ENCODE peak calls at places on chromosomes 6 and 20, in nine cellular contexts. D is cardiac muscle cell, J is kidney, K is tibial artery, M is sigmoid colon, Q is ascending aorta, V is tibial nerve, C is IMR-90, W is lung. Z is an unnamed sample. For H3K9me3, the result is how much of the 10 kb centered on the place peaks cover.

GRCh38 chr6:35341557-35341956 is 801 bp upstream of the PPARD start:
- DNase-seq in D (no peak), J (no peak), K (no peak), C (no peak), W (no peak), V (no peak), Q (no peak), M (no peak), Z (no peak)

GRCh38 chr20:62576815-62577214 is 65.5 kb upstream of the SLCO4A1 start:
- DNase-seq in V (no peak), M (no peak), C (peak), J (no peak), Q (no peak), W (no peak), K (no peak), D (peak), Z (no peak)

GRCh38 chr20:1891263-1892121 is 3.7 kb upstream of the SIRPA start:
- DNase-seq in C (no peak), M (no peak), J (no peak), Q (no peak), K (no peak), D (no peak), W (no peak), V (no peak), Z (no peak)

GRCh38 chr20:40294747-40295146 is 394.3 kb downstream of the MAFB start:
- DNase-seq in D (no peak), Q (no peak), W (no peak), C (no peak), K (no peak), M (no peak), J (no peak), V (no peak), Z (no peak)

GRCh38 chr20:6703047-6703446 is 64.4 kb upstream of the BMP2 start:
- DNase-seq in Q (no peak), K (no peak), M (no peak), J (no peak), V (no peak), D (no peak), C (no peak), W (no peak), Z (no peak)

GRCh38 chr6:126716012-126716411 is 376.1 kb downstream of the CENPW start:
- DNase-seq in D (no peak), M (no peak), V (no peak), C (peak), J (no peak), Q (no peak), K (no peak), W (no peak), Z (no peak)

GRCh38 chr20:31974975-31975481 is 7.1 kb downstream of the XKR7 start:
- DNase-seq in C (no peak), W (no peak), V (no peak), K (no peak), D (no peak), J (no peak), M (no peak), Q (no peak), Z (no peak)

GRCh38 chr6:110511401-110511800 is 35.0 kb upstream of the SLC22A16 start:
- DNase-seq in V (no peak), K (no peak), W (no peak), C (no peak), D (no peak), Q (no peak), M (no peak), J (no peak), Z (no peak)

GRCh38 chr6:144710207-144710606 is 425.1 kb downstream of the UTRN start:
- DNase-seq in J (no peak), D (no peak), Q (no peak), C (peak), K (no peak), W (no peak), V (no peak), M (no peak), Z (no peak)

GRCh38 chr6:57305112-57305511 is 12.3 kb upstream of the PRIM2 start:
- DNase-seq in M (no peak), K (no peak), D (peak), V (no peak), J (no peak), C (no peak), W (no peak), Q (no peak), Z (no peak)

GRCh38 chr6:3850451-3851203 is 1.5 kb downstream of the FAM50B start:
- DNase-seq in C (no peak), W (no peak), K (no peak), M (no peak), V (no peak), Q (no peak), D (no peak), J (peak), Z (peak)

GRCh38 chr20:50592282-50593004 is 82.3 kb downstream of the PTPN1 start:
- DNase-seq in C (no peak), W (peak), K (no peak), D (no peak), M (peak), V (no peak), Q (no peak), J (peak), Z (no peak)

GRCh38 chr6:122651031-122651430 is 40.8 kb downstream of the PKIB start:
- DNase-seq in K (no peak), M (no peak), Q (no peak), C (no peak), V (no peak), D (no peak), J (no peak), W (no peak), Z (no peak)

GRCh38 chr20:45051497-45052060 is 49.3 kb downstream of the KCNS1 start:
- DNase-seq in M (no peak), K (no peak), J (no peak), D (no peak), V (no peak), W (no peak), C (no peak), Q (no peak), Z (no peak)

GRCh38 chr20:35901678-35902544 is 52.4 kb downstream of the SCAND1 start:
- DNase-seq in C (peak), W (no peak), D (peak), Q (no peak), K (no peak), M (no peak), J (no peak), V (no peak), Z (no peak)

GRCh38 chr6:7390218-7390878 is 740 bp downstream of the RIOK1 start:
- DNase-seq in K (no peak), C (peak), V (no peak), W (no peak), J (no peak), M (no peak), D (no peak), Q (no peak), Z (no peak)

GRCh38 chr6:13488015-13488895 is 855 bp upstream of the GFOD1 start:
- DNase-seq in M (peak), D (no peak), W (no peak), V (peak), J (peak), Q (no peak), C (peak), K (peak), Z (no peak)

GRCh38 chr6:136403166-136403980 is 113.7 kb upstream of the BCLAF1 start:
- DNase-seq in C (peak), Q (no peak), V (no peak), K (no peak), M (no peak), J (no peak), W (no peak), D (no peak), Z (no peak)

GRCh38 chr6:45791600-45792168 is 224.0 kb downstream of the CLIC5 start:
- DNase-seq in Q (no peak), C (peak), W (no peak), V (no peak), J (peak), M (no peak), D (no peak), K (no peak), Z (no peak)

GRCh38 chr6:56875961-56876360 is 78.9 kb upstream of the BEND6 start:
- DNase-seq in Q (no peak), M (no peak), C (peak), W (no peak), V (no peak), J (no peak), K (no peak), D (no peak), Z (no peak)

GRCh38 chr20:37336369-37337207 is 9.4 kb upstream of the SRC start:
- DNase-seq in C (peak), M (peak), Q (no peak), D (no peak), K (no peak), W (peak), J (peak), V (no peak), Z (no peak)

GRCh38 chr6:81985191-81985590 is 232.7 kb upstream of the TENT5A start:
- DNase-seq in Q (no peak), W (no peak), K (no peak), C (peak), J (no peak), D (no peak), V (no peak), M (no peak), Z (no peak)

GRCh38 chr20:53444386-53444785 is 149.3 kb downstream of the ZNF217 start:
- DNase-seq in C (no peak), J (no peak), D (no peak), Q (no peak), K (no peak), W (no peak), V (no peak), M (no peak), Z (no peak)

GRCh38 chr20:709421-709820 is 33.8 kb upstream of the SCRT2 start:
- DNase-seq in W (no peak), D (no peak), M (peak), K (no peak), J (no peak), V (no peak), Q (no peak), C (no peak), Z (no peak)
- H3K9me3 ChIP-seq in W (under half), D (under half), M (under half), K (under half), J (under half), V (under half), Q (under half), C (under half), Z (under half)

GRCh38 chr20:63966172-63966943 is 3.4 kb downstream of the ZNF512B start:
- DNase-seq in W (no peak), M (peak), V (no peak), C (no peak), D (no peak), Q (no peak), J (no peak), K (no peak), Z (no peak)

GRCh38 chr20:63967330-63968135 is 2.2 kb downstream of the ZNF512B start:
- DNase-seq in M (peak), D (no peak), V (no peak), K (peak), Q (no peak), C (no peak), J (no peak), W (no peak), Z (no peak)

GRCh38 chr20:63968928-63969760 is 586 bp downstream of the ZNF512B start:
- DNase-seq in J (peak), Q (no peak), V (no peak), K (peak), D (peak), C (no peak), W (no peak), M (peak), Z (peak)

GRCh38 chr20:63968136-63968927 is 1.4 kb downstream of the ZNF512B start:
- DNase-seq in J (no peak), M (peak), V (no peak), W (no peak), D (no peak), K (peak), Q (no peak), C (no peak), Z (no peak)

GRCh38 chr20:63966944-63967322 is 2.8 kb downstream of the ZNF512B start:
- DNase-seq in D (no peak), W (no peak), Q (no peak), V (no peak), M (peak), K (peak), J (no peak), C (no peak), Z (no peak)
- H3K9me3 ChIP-seq in D (under half), W (under half), Q (under half), V (under half), M (under half), K (under half), J (under half), C (under half), Z (under half)

DNA sequence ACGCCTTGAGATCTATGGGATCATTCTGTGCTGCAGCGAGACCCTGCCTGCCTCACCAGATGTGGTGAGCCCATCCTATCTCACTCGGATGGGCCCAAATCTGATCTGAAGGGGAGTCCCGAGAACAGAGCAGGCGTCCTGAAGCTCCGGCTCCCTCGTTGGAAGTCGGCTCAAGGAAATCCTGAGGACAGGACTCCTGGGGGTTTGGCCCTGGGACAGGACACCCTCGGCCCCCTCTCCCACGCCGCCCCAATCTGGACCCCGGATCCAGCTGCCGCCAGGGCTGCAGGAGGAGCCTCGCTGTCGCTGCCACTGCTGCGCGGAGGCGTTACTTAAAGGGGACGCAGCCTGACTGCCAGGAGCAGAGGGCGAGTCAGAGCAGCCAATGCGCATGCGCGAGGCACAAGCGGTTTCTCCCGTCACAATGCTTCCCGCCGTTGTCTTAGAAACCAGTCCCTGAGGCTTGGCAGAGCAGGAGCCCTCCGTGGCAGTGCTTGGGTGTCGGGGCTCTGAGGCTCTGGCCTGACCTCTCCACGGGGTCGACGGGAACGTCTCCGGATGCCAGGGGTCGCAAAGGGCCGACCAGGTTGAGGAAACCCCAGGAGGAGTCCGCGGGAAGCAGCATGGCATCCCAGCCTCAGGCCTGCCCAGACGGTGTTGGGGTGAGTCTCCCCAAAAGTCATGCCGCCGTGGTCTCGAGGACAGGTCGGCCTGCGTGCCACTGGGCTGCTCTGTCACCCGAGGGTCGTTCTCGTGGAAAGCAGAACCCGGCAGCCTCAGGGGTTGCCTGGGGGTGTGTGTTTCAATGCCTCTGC is 1567.8 kb upstream of the DEFB115 start:
- DNase-seq in M (peak), W (no peak), J (peak), K (peak), V (no peak), C (no peak), Q (no peak), D (no peak), Z (no peak)
- H3K9me3 ChIP-seq in M (under half), W (under half), J (under half), K (under half), V (under half), C (under half), Q (under half), D (under half), Z (under half)

DNA sequence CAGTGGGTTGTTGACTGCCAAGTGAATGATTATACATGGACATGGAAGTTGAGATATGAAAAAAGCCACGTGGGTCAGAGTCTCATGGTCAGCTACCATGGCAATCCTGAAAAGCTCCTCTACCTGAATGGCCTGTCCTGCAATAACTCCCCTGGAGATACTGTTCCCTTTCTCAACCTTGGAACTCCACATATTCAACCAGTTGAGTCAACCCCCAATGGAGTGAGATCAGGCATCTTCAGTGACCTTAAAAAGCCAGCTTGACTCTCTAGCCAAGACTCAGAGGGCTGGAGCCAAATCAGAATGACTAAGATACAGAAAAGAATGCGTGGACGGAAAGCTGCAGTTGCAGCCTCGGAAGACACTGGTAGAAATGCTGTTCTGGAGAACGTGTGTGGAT is 341.3 kb downstream of the FOXA2 start:
- DNase-seq in Q (no peak), K (no peak), W (no peak), V (no peak), D (no peak), M (no peak), C (no peak), J (no peak), Z (no peak)
- H3K9me3 ChIP-seq in Q (under half), K (under half), W (under half), V (under half), D (under half), M (under half), C (under half), J (under half), Z (under half)

DNA sequence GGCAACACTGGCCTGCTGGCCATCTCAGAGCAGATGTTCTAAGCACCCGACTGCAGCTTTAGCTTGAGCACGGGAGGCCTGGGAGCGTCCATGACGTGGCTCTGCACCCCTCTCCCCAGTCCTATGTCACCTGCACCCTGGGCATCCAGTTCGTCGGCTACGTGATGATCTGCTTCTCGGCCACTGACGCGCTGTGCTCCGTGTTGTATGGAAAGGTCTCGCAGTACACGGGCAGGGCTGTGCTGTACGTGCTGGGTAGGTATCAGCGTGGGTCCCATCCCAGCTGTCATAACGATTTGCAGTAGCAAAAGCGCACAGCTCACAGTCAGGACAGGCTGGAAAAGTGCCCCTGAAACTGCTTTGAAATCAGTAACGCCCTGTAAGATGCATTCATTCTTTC is 14.7 kb downstream of the UNC93A start:
- DNase-seq in D (no peak), Q (no peak), J (no peak), W (no peak), V (no peak), K (no peak), C (no peak), M (no peak), Z (no peak)
- H3K9me3 ChIP-seq in D (under half), Q (under half), J (under half), W (under half), V (under half), K (under half), C (under half), M (under half), Z (under half)

GRCh38 chr20:59736366-59736765 is 132.0 kb downstream of the PHACTR3 start:
- DNase-seq in C (no peak), J (no peak), W (no peak), Q (no peak), D (no peak), M (no peak), K (no peak), V (no peak), Z (no peak)

GRCh38 chr20:59731371-59731770 is 127.0 kb downstream of the PHACTR3 start:
- DNase-seq in D (no peak), W (no peak), K (no peak), C (no peak), J (no peak), M (no peak), Q (no peak), V (no peak), Z (no peak)

GRCh38 chr20:59735486-59735885 is 131.1 kb downstream of the PHACTR3 start:
- DNase-seq in K (no peak), W (no peak), M (no peak), D (no peak), C (no peak), J (no peak), Q (no peak), V (no peak), Z (no peak)

GRCh38 chr20:59735917-59736316 is 131.6 kb downstream of the PHACTR3 start:
- DNase-seq in Q (no peak), V (no peak), W (no peak), D (no peak), C (no peak), K (no peak), J (no peak), M (no peak), Z (no peak)

GRCh38 chr20:59733326-59733725 is 129.0 kb downstream of the PHACTR3 start:
- DNase-seq in M (no peak), J (no peak), V (no peak), W (no peak), K (no peak), D (no peak), C (no peak), Q (no peak), Z (no peak)
- H3K9me3 ChIP-seq in M (under half), J (under half), V (under half), W (under half), K (under half), D (under half), C (under half), Q (under half), Z (under half)

DNA sequence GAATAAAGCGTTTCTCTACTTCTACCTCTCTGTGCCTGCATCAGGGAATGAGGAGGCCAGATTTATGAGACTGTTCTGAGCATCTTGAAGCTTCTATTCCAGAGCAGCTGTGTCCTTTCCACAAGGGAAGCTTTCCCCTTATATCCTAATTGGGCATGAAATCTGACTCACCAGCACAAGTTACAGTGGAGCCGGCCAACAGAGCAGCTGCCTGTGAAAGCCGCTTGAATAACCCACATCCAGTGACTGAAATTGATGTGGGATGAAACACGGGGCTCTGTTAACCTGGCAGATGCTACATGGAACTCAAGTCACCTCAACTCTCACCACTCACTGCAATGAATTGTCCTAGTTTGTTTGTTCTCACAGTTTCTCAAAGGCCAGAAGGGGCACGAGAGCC is 400.3 kb downstream of the TFAP2A start:
- DNase-seq in J (no peak), C (peak), D (no peak), Q (no peak), W (no peak), M (no peak), V (no peak), K (no peak), Z (no peak)
- H3K9me3 ChIP-seq in J (under half), C (under half), D (under half), Q (under half), W (under half), M (under half), V (under half), K (under half), Z (under half)

GRCh38 chr6:167578371-167578901 is 248.3 kb upstream of the AFDN start:
- DNase-seq in C (no peak), V (no peak), Q (no peak), W (no peak), K (no peak), M (peak), J (no peak), D (no peak), Z (no peak)
- H3K9me3 ChIP-seq in C (half or more), V (under half), Q (under half), W (under half), K (under half), M (under half), J (under half), D (under half), Z (under half)

Z was measured in T-helper 17 cell.